ENCODE peak calls at places on chromosomes 2 and 18, in six cellular contexts. One of them, this sample, is unnamed. For H3K4me1 and H3K9me2, the result is how much of the 10 kb centered on the place peaks cover.

GRCh38 chr18:32362484-32362883 is 108.2 kb downstream of the GAREM1 start:
- DNase-seq in HCT116: no peak
- DNase-seq in PC-3: peak
- DNase-seq in GM23248: no peak
- DNase-seq in SK-N-SH: no peak
- DNase-seq in MM.1S: no peak
- DNase-seq in this sample: no peak

GRCh38 chr18:23560186-23560585 is 26.1 kb downstream of the NPC1 start:
- DNase-seq in HCT116: no peak
- DNase-seq in PC-3: no peak
- DNase-seq in GM23248: no peak
- DNase-seq in SK-N-SH: no peak
- DNase-seq in MM.1S: no peak
- DNase-seq in this sample: no peak

GRCh38 chr2:237060518-237061312 is 25.0 kb upstream of the COPS8 start:
- DNase-seq in HCT116: peak
- DNase-seq in PC-3: peak
- DNase-seq in GM23248: peak
- DNase-seq in SK-N-SH: peak
- DNase-seq in MM.1S: peak
- DNase-seq in this sample: peak

GRCh38 chr2:71459084-71459431 is 5.7 kb downstream of the DYSF start:
- DNase-seq in HCT116: no peak
- DNase-seq in PC-3: no peak
- DNase-seq in GM23248: peak
- DNase-seq in SK-N-SH: no peak
- DNase-seq in MM.1S: no peak
- DNase-seq in this sample: no peak

GRCh38 chr2:56589820-56590219 is 406.0 kb downstream of the CCDC85A start:
- DNase-seq in HCT116: no peak
- DNase-seq in PC-3: no peak
- DNase-seq in GM23248: no peak
- DNase-seq in SK-N-SH: no peak
- DNase-seq in MM.1S: no peak
- DNase-seq in this sample: no peak

GRCh38 chr2:107591541-107591940 is 235.2 kb upstream of the RGPD4 start:
- DNase-seq in HCT116: no peak
- DNase-seq in PC-3: no peak
- DNase-seq in GM23248: peak
- DNase-seq in SK-N-SH: no peak
- DNase-seq in MM.1S: no peak
- DNase-seq in this sample: no peak

GRCh38 chr2:225668606-225669266 is 269.2 kb downstream of the NYAP2 start:
- DNase-seq in HCT116: peak
- DNase-seq in PC-3: peak
- DNase-seq in GM23248: peak
- DNase-seq in SK-N-SH: peak
- DNase-seq in MM.1S: peak
- DNase-seq in this sample: peak

GRCh38 chr2:205660521-205661124 is 21.7 kb upstream of the NRP2 start:
- DNase-seq in HCT116: no peak
- DNase-seq in PC-3: peak
- DNase-seq in GM23248: peak
- DNase-seq in SK-N-SH: no peak
- DNase-seq in MM.1S: no peak
- DNase-seq in this sample: no peak

GRCh38 chr18:24792164-24792563 is 331.7 kb downstream of the HRH4 start:
- DNase-seq in HCT116: no peak
- DNase-seq in PC-3: no peak
- DNase-seq in GM23248: peak
- DNase-seq in SK-N-SH: no peak
- DNase-seq in MM.1S: no peak
- DNase-seq in this sample: no peak

GRCh38 chr2:182729710-182730339 is 13.8 kb downstream of the DNAJC10 start:
- DNase-seq in HCT116: no peak
- DNase-seq in PC-3: no peak
- DNase-seq in GM23248: no peak
- DNase-seq in SK-N-SH: no peak
- DNase-seq in MM.1S: no peak
- DNase-seq in this sample: no peak

GRCh38 chr2:98158305-98158704 is 71.3 kb downstream of the VWA3B start:
- DNase-seq in HCT116: no peak
- DNase-seq in PC-3: no peak
- DNase-seq in GM23248: no peak
- DNase-seq in SK-N-SH: no peak
- DNase-seq in MM.1S: no peak
- DNase-seq in this sample: no peak

GRCh38 chr18:24039666-24040065 is 25.1 kb downstream of the TTC39C start:
- DNase-seq in HCT116: no peak
- DNase-seq in PC-3: no peak
- DNase-seq in GM23248: no peak
- DNase-seq in SK-N-SH: no peak
- DNase-seq in MM.1S: no peak
- DNase-seq in this sample: no peak

GRCh38 chr2:232873292-232873908 is 3.3 kb downstream of the SNORC start:
- DNase-seq in HCT116: no peak
- DNase-seq in PC-3: no peak
- DNase-seq in GM23248: no peak
- DNase-seq in SK-N-SH: peak
- DNase-seq in MM.1S: no peak
- DNase-seq in this sample: no peak

GRCh38 chr2:9800975-9801723 is 42.1 kb upstream of the TAF1B start:
- DNase-seq in HCT116: no peak
- DNase-seq in PC-3: peak
- DNase-seq in GM23248: peak
- DNase-seq in SK-N-SH: no peak
- DNase-seq in MM.1S: no peak
- DNase-seq in this sample: no peak

GRCh38 chr2:129812071-129812470 is 167.4 kb upstream of the RAB6C start:
- DNase-seq in HCT116: no peak
- DNase-seq in PC-3: no peak
- DNase-seq in GM23248: no peak
- DNase-seq in SK-N-SH: no peak
- DNase-seq in MM.1S: no peak
- DNase-seq in this sample: peak

GRCh38 chr2:164661349-164661748 is 40.1 kb upstream of the GRB14 start:
- DNase-seq in HCT116: no peak
- DNase-seq in PC-3: peak
- DNase-seq in GM23248: peak
- DNase-seq in SK-N-SH: no peak
- DNase-seq in MM.1S: no peak
- DNase-seq in this sample: no peak

GRCh38 chr18:45324489-45325111 is 290.7 kb upstream of the SLC14A2 start:
- DNase-seq in HCT116: no peak
- DNase-seq in PC-3: peak
- DNase-seq in GM23248: peak
- DNase-seq in SK-N-SH: no peak
- DNase-seq in MM.1S: no peak
- DNase-seq in this sample: no peak

GRCh38 chr2:232479341-232480200 is 8.1 kb downstream of the ECEL1 start:
- DNase-seq in HCT116: no peak
- DNase-seq in PC-3: no peak
- DNase-seq in GM23248: no peak
- DNase-seq in SK-N-SH: no peak
- DNase-seq in MM.1S: no peak
- DNase-seq in this sample: no peak

GRCh38 chr2:29718326-29718725 is 203.1 kb downstream of the ALK start:
- DNase-seq in HCT116: no peak
- DNase-seq in PC-3: no peak
- DNase-seq in GM23248: no peak
- DNase-seq in SK-N-SH: no peak
- DNase-seq in MM.1S: no peak
- DNase-seq in this sample: no peak

GRCh38 chr2:166900700-166901099 is 12.4 kb downstream of the XIRP2 start:
- DNase-seq in HCT116: no peak
- DNase-seq in PC-3: peak
- DNase-seq in GM23248: peak
- DNase-seq in SK-N-SH: no peak
- DNase-seq in MM.1S: no peak
- DNase-seq in this sample: peak

GRCh38 chr2:42192642-42193566 is 23.8 kb downstream of the EML4 start:
- DNase-seq in HCT116: no peak
- DNase-seq in PC-3: no peak
- DNase-seq in GM23248: no peak
- DNase-seq in SK-N-SH: no peak
- DNase-seq in MM.1S: peak
- DNase-seq in this sample: no peak

GRCh38 chr2:42193722-42194187 is 24.6 kb downstream of the EML4 start:
- DNase-seq in HCT116: no peak
- DNase-seq in PC-3: peak
- DNase-seq in GM23248: no peak
- DNase-seq in SK-N-SH: no peak
- DNase-seq in MM.1S: no peak
- DNase-seq in this sample: no peak

GRCh38 chr2:42190191-42190590 is 21.0 kb downstream of the EML4 start:
- DNase-seq in HCT116: no peak
- DNase-seq in PC-3: no peak
- DNase-seq in GM23248: no peak
- DNase-seq in SK-N-SH: no peak
- DNase-seq in MM.1S: no peak
- DNase-seq in this sample: no peak

GRCh38 chr2:42191285-42192009 is 22.3 kb downstream of the EML4 start:
- DNase-seq in HCT116: no peak
- DNase-seq in PC-3: no peak
- DNase-seq in GM23248: no peak
- DNase-seq in SK-N-SH: no peak
- DNase-seq in MM.1S: no peak
- DNase-seq in this sample: no peak

GRCh38 chr2:42192010-42192373 is 22.8 kb downstream of the EML4 start:
- DNase-seq in HCT116: no peak
- DNase-seq in PC-3: no peak
- DNase-seq in GM23248: no peak
- DNase-seq in SK-N-SH: no peak
- DNase-seq in MM.1S: no peak
- DNase-seq in this sample: no peak
- H3K4me1 ChIP-seq in HCT116: under half
- H3K4me1 ChIP-seq in PC-3: under half
- H3K4me1 ChIP-seq in GM23248: under half
- H3K4me1 ChIP-seq in SK-N-SH: under half
- H3K4me1 ChIP-seq in MM.1S: under half
- H3K4me1 ChIP-seq in this sample: under half

GRCh38 chr2:187569042-187569441 is 14.8 kb upstream of the TFPI start:
- DNase-seq in HCT116: no peak
- DNase-seq in PC-3: no peak
- DNase-seq in GM23248: no peak
- DNase-seq in SK-N-SH: no peak
- DNase-seq in MM.1S: no peak
- DNase-seq in this sample: no peak

GRCh38 chr2:187566712-187567111 is 12.5 kb upstream of the TFPI start:
- DNase-seq in HCT116: no peak
- DNase-seq in PC-3: no peak
- DNase-seq in GM23248: no peak
- DNase-seq in SK-N-SH: no peak
- DNase-seq in MM.1S: no peak
- DNase-seq in this sample: no peak

GRCh38 chr2:187569571-187569970 is 15.3 kb upstream of the TFPI start:
- DNase-seq in HCT116: no peak
- DNase-seq in PC-3: no peak
- DNase-seq in GM23248: no peak
- DNase-seq in SK-N-SH: no peak
- DNase-seq in MM.1S: no peak
- DNase-seq in this sample: no peak

GRCh38 chr2:187566266-187566665 is 12.0 kb upstream of the TFPI start:
- DNase-seq in HCT116: no peak
- DNase-seq in PC-3: no peak
- DNase-seq in GM23248: no peak
- DNase-seq in SK-N-SH: no peak
- DNase-seq in MM.1S: no peak
- DNase-seq in this sample: no peak

GRCh38 chr2:187567126-187567525 is 12.9 kb upstream of the TFPI start:
- DNase-seq in HCT116: no peak
- DNase-seq in PC-3: no peak
- DNase-seq in GM23248: peak
- DNase-seq in SK-N-SH: no peak
- DNase-seq in MM.1S: no peak
- DNase-seq in this sample: no peak
- H3K9ac ChIP-seq in HCT116: no peak
- H3K9ac ChIP-seq in PC-3: no peak
- H3K9ac ChIP-seq in GM23248: no peak
- H3K9ac ChIP-seq in SK-N-SH: no peak
- H3K9ac ChIP-seq in MM.1S: no peak
- H3K9ac ChIP-seq in this sample: no peak

GRCh38 chr2:128641421-128642095 is 322.9 kb upstream of the HS6ST1 start:
- DNase-seq in HCT116: no peak
- DNase-seq in PC-3: no peak
- DNase-seq in GM23248: no peak
- DNase-seq in SK-N-SH: no peak
- DNase-seq in MM.1S: no peak
- DNase-seq in this sample: no peak

GRCh38 chr2:128638741-128639477 is 320.2 kb upstream of the HS6ST1 start:
- DNase-seq in HCT116: no peak
- DNase-seq in PC-3: no peak
- DNase-seq in GM23248: peak
- DNase-seq in SK-N-SH: peak
- DNase-seq in MM.1S: no peak
- DNase-seq in this sample: no peak

GRCh38 chr2:128639693-128640092 is 321.0 kb upstream of the HS6ST1 start:
- DNase-seq in HCT116: no peak
- DNase-seq in PC-3: no peak
- DNase-seq in GM23248: peak
- DNase-seq in SK-N-SH: no peak
- DNase-seq in MM.1S: no peak
- DNase-seq in this sample: peak

GRCh38 chr2:128640847-128641360 is 322.2 kb upstream of the HS6ST1 start:
- DNase-seq in HCT116: no peak
- DNase-seq in PC-3: no peak
- DNase-seq in GM23248: no peak
- DNase-seq in SK-N-SH: no peak
- DNase-seq in MM.1S: no peak
- DNase-seq in this sample: no peak

DNA sequence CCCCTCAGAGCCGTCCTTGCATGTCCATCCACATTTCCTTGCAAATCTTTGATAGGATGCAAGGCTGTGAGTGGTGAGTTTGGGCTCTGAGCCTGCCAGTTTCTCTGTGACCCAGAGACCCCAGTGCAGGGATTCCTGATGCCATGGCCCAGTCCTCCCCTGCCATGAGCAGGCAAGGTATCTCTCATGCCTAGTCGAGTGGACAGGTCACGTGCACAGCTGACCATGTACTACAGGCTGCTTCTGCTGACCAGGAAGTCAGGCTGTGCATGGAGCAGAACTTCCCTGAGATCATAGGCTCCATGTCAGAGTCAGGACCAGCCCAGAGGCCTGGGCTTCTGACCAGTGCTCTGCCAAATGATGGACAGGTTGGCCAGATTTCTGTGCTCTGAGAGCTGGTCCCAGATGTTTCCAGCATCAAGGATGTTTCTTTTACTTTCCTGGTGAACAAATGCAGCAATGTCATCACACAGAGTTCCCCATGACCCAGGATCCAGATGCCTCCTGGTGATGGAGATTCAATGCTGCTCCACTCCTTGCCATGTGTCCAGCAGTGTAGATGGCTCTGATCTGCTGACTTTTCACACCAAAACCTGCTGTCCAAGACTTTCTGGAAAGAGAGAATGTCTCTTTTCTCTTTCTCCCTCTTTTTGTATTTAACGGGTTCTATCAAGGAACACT is 321.6 kb upstream of the HS6ST1 start:
- DNase-seq in HCT116: no peak
- DNase-seq in PC-3: no peak
- DNase-seq in GM23248: peak
- DNase-seq in SK-N-SH: no peak
- DNase-seq in MM.1S: no peak
- DNase-seq in this sample: no peak
- H3K9me2 ChIP-seq in HCT116: under half
- H3K9me2 ChIP-seq in PC-3: under half
- H3K9me2 ChIP-seq in GM23248: under half
- H3K9me2 ChIP-seq in SK-N-SH: under half
- H3K9me2 ChIP-seq in MM.1S: under half
- H3K9me2 ChIP-seq in this sample: under half

GRCh38 chr18:78994531-78994930 is 14.9 kb downstream of the SALL3 start:
- DNase-seq in HCT116: no peak
- DNase-seq in PC-3: no peak
- DNase-seq in GM23248: no peak
- DNase-seq in SK-N-SH: no peak
- DNase-seq in MM.1S: no peak
- DNase-seq in this sample: no peak
- H3K4me1 ChIP-seq in HCT116: under half
- H3K4me1 ChIP-seq in PC-3: under half
- H3K4me1 ChIP-seq in GM23248: under half
- H3K4me1 ChIP-seq in SK-N-SH: under half
- H3K4me1 ChIP-seq in MM.1S: under half
- H3K4me1 ChIP-seq in this sample: under half